ENCODE peak calls at places on chromosome 11, in five cellular contexts. One of them, this sample, is unnamed.

GRCh38 chr11:27902981-27903624 is 202.8 kb upstream of the BDNF start:
- DNase-seq in WTC11: no peak
- DNase-seq in stimulated activated naive CD4-positive, alpha-beta T cell: no peak
- DNase-seq in B cell: no peak
- DNase-seq in stimulated activated CD4-positive, alpha-beta T cell treated with anti-CD3 and anti-CD28 coated beads, Interleukin-4, amount 100 ng/mL, for 4 hours: no peak
- DNase-seq in this sample: no peak

GRCh38 chr11:128476729-128477128 is 110.6 kb downstream of the ETS1 start:
- DNase-seq in WTC11: no peak
- DNase-seq in stimulated activated naive CD4-positive, alpha-beta T cell: peak
- DNase-seq in stimulated activated CD4-positive, alpha-beta T cell treated with anti-CD3 and anti-CD28 coated beads, Interleukin-4, amount 100 ng/mL, for 4 hours: peak
- DNase-seq in B cell: no peak
- DNase-seq in this sample: no peak

GRCh38 chr11:46895821-46896220 is 22.5 kb downstream of the LRP4 start:
- DNase-seq in WTC11: no peak
- DNase-seq in stimulated activated CD4-positive, alpha-beta T cell treated with anti-CD3 and anti-CD28 coated beads, Interleukin-4, amount 100 ng/mL, for 4 hours: no peak
- DNase-seq in B cell: no peak
- DNase-seq in stimulated activated naive CD4-positive, alpha-beta T cell: no peak
- DNase-seq in this sample: no peak

GRCh38 chr11:94401773-94402265 is 600 bp upstream of the GPR83 start:
- DNase-seq in stimulated activated naive CD4-positive, alpha-beta T cell: no peak
- DNase-seq in WTC11: no peak
- DNase-seq in stimulated activated CD4-positive, alpha-beta T cell treated with anti-CD3 and anti-CD28 coated beads, Interleukin-4, amount 100 ng/mL, for 4 hours: no peak
- DNase-seq in B cell: no peak
- DNase-seq in this sample: no peak

GRCh38 chr11:10492084-10492483 is 37.0 kb downstream of the AMPD3 start:
- DNase-seq in WTC11: no peak
- DNase-seq in stimulated activated naive CD4-positive, alpha-beta T cell: no peak
- DNase-seq in stimulated activated CD4-positive, alpha-beta T cell treated with anti-CD3 and anti-CD28 coated beads, Interleukin-4, amount 100 ng/mL, for 4 hours: no peak
- DNase-seq in B cell: no peak
- DNase-seq in this sample: no peak

GRCh38 chr11:66546368-66546965 is at the start of gene ACTN3:
- DNase-seq in stimulated activated CD4-positive, alpha-beta T cell treated with anti-CD3 and anti-CD28 coated beads, Interleukin-4, amount 100 ng/mL, for 4 hours: no peak
- DNase-seq in stimulated activated naive CD4-positive, alpha-beta T cell: no peak
- DNase-seq in WTC11: peak
- DNase-seq in B cell: no peak
- DNase-seq in this sample: peak

GRCh38 chr11:1227551-1228182 is 4.8 kb downstream of the MUC5B start:
- DNase-seq in stimulated activated naive CD4-positive, alpha-beta T cell: no peak
- DNase-seq in B cell: no peak
- DNase-seq in WTC11: no peak
- DNase-seq in stimulated activated CD4-positive, alpha-beta T cell treated with anti-CD3 and anti-CD28 coated beads, Interleukin-4, amount 100 ng/mL, for 4 hours: no peak
- DNase-seq in this sample: no peak

GRCh38 chr11:130979386-130979972 is 63.2 kb upstream of the SNX19 start:
- DNase-seq in WTC11: no peak
- DNase-seq in B cell: no peak
- DNase-seq in stimulated activated naive CD4-positive, alpha-beta T cell: no peak
- DNase-seq in stimulated activated CD4-positive, alpha-beta T cell treated with anti-CD3 and anti-CD28 coated beads, Interleukin-4, amount 100 ng/mL, for 4 hours: no peak
- DNase-seq in this sample: peak

GRCh38 chr11:110000045-110000502 is 93.1 kb upstream of the ZC3H12C start:
- DNase-seq in WTC11: no peak
- DNase-seq in stimulated activated CD4-positive, alpha-beta T cell treated with anti-CD3 and anti-CD28 coated beads, Interleukin-4, amount 100 ng/mL, for 4 hours: no peak
- DNase-seq in B cell: no peak
- DNase-seq in stimulated activated naive CD4-positive, alpha-beta T cell: no peak
- DNase-seq in this sample: no peak

GRCh38 chr11:34654491-34655334 is 33.8 kb downstream of the EHF start:
- DNase-seq in B cell: no peak
- DNase-seq in stimulated activated CD4-positive, alpha-beta T cell treated with anti-CD3 and anti-CD28 coated beads, Interleukin-4, amount 100 ng/mL, for 4 hours: no peak
- DNase-seq in WTC11: peak
- DNase-seq in stimulated activated naive CD4-positive, alpha-beta T cell: no peak
- DNase-seq in this sample: no peak

GRCh38 chr11:65260302-65260701 is 1.5 kb upstream of the POLA2 start:
- DNase-seq in stimulated activated CD4-positive, alpha-beta T cell treated with anti-CD3 and anti-CD28 coated beads, Interleukin-4, amount 100 ng/mL, for 4 hours: no peak
- DNase-seq in stimulated activated naive CD4-positive, alpha-beta T cell: no peak
- DNase-seq in B cell: no peak
- DNase-seq in WTC11: no peak
- DNase-seq in this sample: no peak